ENCODE peak calls at places on chromosome 6, in four cellular contexts. R, V, S and X are unnamed samples.

GRCh38 chr6:122869437-122870024 is 80.5 kb downstream of the SMPDL3A start:
- DNase-seq in V (peak), R (peak), S (peak), X (peak)

GRCh38 chr6:81838724-81839425 is 86.4 kb upstream of the TENT5A start:
- DNase-seq in R (no peak), S (no peak), V (no peak), X (no peak)

GRCh38 chr6:34511923-34512737 is 44.0 kb downstream of the SPDEF start:
- DNase-seq in R (peak), V (no peak), S (no peak), X (no peak)

GRCh38 chr6:150091466-150091865 is 22.5 kb upstream of the ULBP3 start:
- DNase-seq in R (no peak), V (no peak), S (no peak), X (no peak)

GRCh38 chr6:46393940-46394337 is 97.3 kb downstream of the RCAN2 start:
- DNase-seq in V (no peak), S (no peak), R (no peak), X (no peak)

GRCh38 chr6:144439016-144439415 is 153.9 kb downstream of the UTRN start:
- DNase-seq in S (no peak), R (no peak), V (no peak), X (no peak)

GRCh38 chr6:148035763-148036390 is 306.8 kb upstream of the SASH1 start:
- DNase-seq in V (no peak), S (no peak), R (no peak), X (no peak)

GRCh38 chr6:166331503-166332133 is 10.7 kb downstream of the SFT2D1 start:
- DNase-seq in R (no peak), S (no peak), V (no peak), X (no peak)

GRCh38 chr6:134686071-134686470 is 263.8 kb downstream of the ALDH8A1 start:
- DNase-seq in V (no peak), R (no peak), S (no peak), X (no peak)

GRCh38 chr6:133995296-133995695 is 42.3 kb downstream of the TBPL1 start:
- DNase-seq in S (no peak), R (no peak), V (no peak), X (no peak)

DNA sequence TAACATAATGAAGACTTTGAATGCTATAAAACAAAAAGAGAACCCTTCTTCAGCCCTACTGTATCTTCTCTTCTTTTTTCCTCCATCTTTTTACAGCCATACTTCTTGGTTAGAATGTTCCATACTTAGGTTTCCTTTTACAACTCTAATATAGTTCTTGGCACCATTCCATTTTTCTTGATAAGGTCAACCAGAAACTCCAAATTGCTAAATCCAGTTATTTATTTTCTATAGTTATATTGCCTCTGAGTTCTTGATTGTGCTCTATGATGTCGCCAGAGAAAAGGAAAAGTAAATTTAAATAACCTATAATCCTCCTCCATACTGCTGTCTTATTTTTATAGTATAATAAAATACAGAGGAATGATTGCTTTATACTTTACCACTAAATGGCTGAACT is 26.7 kb upstream of the COL10A1 start:
- DNase-seq in V (no peak), S (no peak), R (no peak), X (no peak)
- TF ChIP-seq CTCF in V (no peak), S (no peak), R (no peak), X (no peak)

GRCh38 chr6:128655978-128656498 is 135.6 kb upstream of the PTPRK start:
- DNase-seq in R (no peak), S (peak), V (no peak), X (no peak)
- H3K4me3 ChIP-seq in R (no peak), S (no peak), V (no peak), X (no peak)

DNA sequence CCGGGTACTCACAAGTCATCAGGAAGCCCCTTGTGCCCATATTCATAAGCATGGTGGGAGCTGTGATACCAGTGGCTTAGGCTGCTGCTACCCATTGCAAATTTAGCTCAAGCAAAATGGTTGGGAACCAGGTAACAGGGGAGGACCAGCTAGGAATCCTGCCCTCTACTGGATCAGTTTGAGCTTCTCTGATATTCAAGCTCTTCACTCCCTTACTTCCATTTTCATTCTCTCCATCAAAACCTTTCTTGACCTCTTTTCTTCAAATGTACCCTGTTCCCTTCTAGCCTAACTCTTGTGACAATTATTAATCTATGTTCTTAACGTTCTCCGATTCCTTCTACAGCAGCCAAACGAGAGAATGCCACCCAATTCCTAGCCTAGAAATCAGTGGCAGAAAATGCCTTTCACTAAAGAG is 9.7 kb downstream of the NOL7 start:
- DNase-seq in R (peak), S (no peak), V (no peak), X (no peak)
- TF ChIP-seq CTCF in R (peak), S (peak), V (no peak), X (peak)

GRCh38 chr6:31179896-31180295 is 9.4 kb upstream of the POU5F1 start:
- DNase-seq in R (no peak), V (no peak), S (no peak), X (no peak)
- H3K4me3 ChIP-seq in R (no peak), V (peak), S (peak), X (no peak)

DNA sequence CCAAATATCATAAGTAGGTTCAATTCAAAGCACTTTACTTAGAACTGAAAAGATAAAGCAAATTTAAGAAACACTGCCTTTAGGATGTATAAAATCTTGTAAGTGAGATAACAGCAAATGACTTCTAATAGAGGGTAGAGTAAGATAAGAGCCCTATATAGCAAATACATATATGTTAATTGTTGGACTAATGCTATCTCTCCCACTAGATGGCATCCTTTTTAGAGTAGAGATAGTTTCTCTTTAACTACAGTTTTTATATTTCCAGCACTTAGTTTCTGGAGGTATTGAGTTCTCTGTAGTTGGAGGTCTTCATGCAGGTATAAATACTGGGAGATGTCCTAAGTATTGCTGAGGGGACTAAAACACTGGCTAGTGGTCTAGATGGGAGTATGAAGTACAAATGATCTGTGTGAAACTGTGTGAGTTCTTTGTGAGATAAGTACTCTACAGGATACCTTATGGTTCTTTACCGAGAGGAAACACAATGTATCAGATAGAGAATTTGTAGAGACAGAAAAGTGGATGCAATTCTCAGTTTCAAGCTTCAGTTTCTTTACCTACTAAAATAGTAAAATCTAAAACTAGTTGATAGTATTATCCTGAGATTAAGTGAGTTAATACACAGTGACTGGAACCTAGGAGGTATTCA is 399.3 kb downstream of the KHDRBS2 start:
- DNase-seq in V (no peak), R (no peak), S (no peak), X (peak)
- TF ChIP-seq CTCF in V (no peak), R (peak), S (no peak), X (peak)

GRCh38 chr6:15400572-15401004 is 154.7 kb downstream of the JARID2 start:
- DNase-seq in S (no peak), V (no peak), R (peak), X (no peak)
- H3K4me3 ChIP-seq in S (peak), V (peak), R (peak), X (peak)

GRCh38 chr6:153032255-153032882 is 29.9 kb upstream of the MTRF1L start:
- DNase-seq in R (no peak), S (no peak), V (no peak), X (no peak)
- TF ChIP-seq CTCF in R (peak), S (no peak), V (no peak), X (peak)

GRCh38 chr6:100281471-100281878 is 183.2 kb downstream of the SIM1 start:
- DNase-seq in V (no peak), R (peak), S (no peak), X (no peak)
- H3K4me3 ChIP-seq in V (no peak), R (peak), S (peak), X (no peak)